ENCODE peak calls at places on chromosome 20, in nine cellular contexts. T is tibial artery, R is fibroblast of lung, S is heart right ventricle, M is iPS DF 6.9, N is esophagus muscularis mucosa, L is breast epithelium, X is OCI-LY7, I is GM23248. J is an unnamed sample.

GRCh38 chr20:63051911-63052310 is 45.1 kb upstream of the BHLHE23 start:
- DNase-seq in N (no peak), M (no peak), X (no peak), R (no peak), T (no peak), I (no peak), S (peak; percentile 4), L (no peak), J (no peak)

GRCh38 chr20:57540889-57541288 is 15.9 kb upstream of the CTCFL start:
- DNase-seq in L (no peak), X (no peak), I (no peak), R (no peak), T (no peak), N (no peak), S (no peak), M (no peak), J (no peak)

GRCh38 chr20:46484954-46485353 is 28.4 kb downstream of the ZNF334 start:
- DNase-seq in X (no peak), S (no peak), T (no peak), M (no peak), R (no peak), L (no peak), N (no peak), I (no peak), J (no peak)

GRCh38 chr20:58219342-58219700 is 9.1 kb downstream of the ANKRD60 start:
- DNase-seq in I (peak; percentile 88), L (no peak), T (no peak), X (no peak), N (no peak), R (peak; percentile 74), S (no peak), M (no peak), J (no peak)

GRCh38 chr20:25054133-25054820 is 3.7 kb downstream of the ACSS1 start:
- DNase-seq in T (no peak), R (no peak), M (no peak), I (no peak), X (no peak), S (no peak), L (no peak), N (no peak), J (no peak)

GRCh38 chr20:25544760-25545159 is 40.6 kb downstream of the NINL start:
- DNase-seq in I (no peak), X (no peak), L (no peak), N (no peak), R (no peak), M (no peak), S (no peak), T (no peak), J (no peak)

GRCh38 chr20:62675156-62675871 is 33.0 kb downstream of the SLCO4A1 start:
- DNase-seq in N (no peak), I (peak; percentile 54), T (no peak), R (no peak), X (no peak), S (no peak), M (no peak), L (no peak), J (no peak)

GRCh38 chr20:46931699-46932098 is 37.1 kb downstream of the EYA2 start:
- DNase-seq in R (no peak), M (no peak), N (no peak), X (no peak), L (no peak), I (peak; percentile 64), T (peak; percentile 52), S (no peak), J (no peak)

GRCh38 chr20:24588047-24588635 is 118.7 kb downstream of the SYNDIG1 start:
- DNase-seq in R (no peak), L (no peak), S (no peak), M (no peak), T (no peak), X (no peak), I (no peak), N (no peak), J (no peak)

GRCh38 chr20:62359491-62360121 is 7.5 kb downstream of the LAMA5 start:
- DNase-seq in T (no peak), M (no peak), I (peak; percentile 65), S (peak; percentile 65), N (no peak), X (no peak), R (peak; percentile 72), L (no peak), J (no peak)

DNA sequence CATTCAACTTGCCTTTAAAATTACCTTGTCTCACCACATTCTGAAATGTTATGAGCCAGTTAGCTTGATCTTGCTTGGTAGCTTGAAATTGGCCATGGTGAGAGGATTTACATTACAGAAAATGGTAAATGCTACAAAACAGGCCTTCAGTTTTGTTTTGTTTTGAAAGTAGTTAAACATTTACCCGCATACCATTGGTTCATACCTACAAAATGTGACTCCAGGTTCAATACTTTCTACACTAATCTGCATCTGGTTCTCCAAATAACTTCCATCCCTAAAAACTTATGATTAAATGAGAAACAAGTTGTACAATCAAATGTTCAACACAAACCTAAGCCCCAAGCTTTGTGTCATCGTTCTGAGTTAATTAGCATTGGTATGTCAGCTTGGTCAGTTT is 30.5 kb upstream of the MYBL2 start:
- DNase-seq in M (no peak), T (no peak), S (no peak), R (no peak), L (no peak), X (no peak), N (no peak), I (no peak), J (no peak)
- H3K36me3 ChIP-seq in M (peaks cover 5% of the 10 kb centered on the region), T (peaks cover 86% of the 10 kb centered on the region), S (peaks cover 5% of the 10 kb centered on the region), R (peaks cover 2% of the 10 kb centered on the region), L (no peaks in the 10 kb centered on the region), X (peaks cover 43% of the 10 kb centered on the region), N (peaks cover 74% of the 10 kb centered on the region), I (peaks cover 30% of the 10 kb centered on the region), J (peaks cover 59% of the 10 kb centered on the region)

GRCh38 chr20:41570552-41570951 is 47.6 kb downstream of the CHD6 start:
- DNase-seq in R (no peak), M (no peak), T (no peak), N (no peak), S (no peak), X (no peak), I (peak; percentile 21), L (no peak), J (no peak)

GRCh38 chr20:41571006-41571405 is 47.2 kb downstream of the CHD6 start:
- DNase-seq in M (no peak), I (no peak), L (no peak), X (no peak), T (no peak), S (no peak), N (no peak), R (no peak), J (no peak)

GRCh38 chr20:41574802-41575389 is 43.3 kb downstream of the CHD6 start:
- DNase-seq in R (no peak), M (peak; percentile 20), X (no peak), N (no peak), S (no peak), L (no peak), T (no peak), I (no peak), J (no peak)

GRCh38 chr20:41573955-41574354 is 44.2 kb downstream of the CHD6 start:
- DNase-seq in M (no peak), R (no peak), T (no peak), X (no peak), L (no peak), N (no peak), S (no peak), I (no peak), J (no peak)

DNA sequence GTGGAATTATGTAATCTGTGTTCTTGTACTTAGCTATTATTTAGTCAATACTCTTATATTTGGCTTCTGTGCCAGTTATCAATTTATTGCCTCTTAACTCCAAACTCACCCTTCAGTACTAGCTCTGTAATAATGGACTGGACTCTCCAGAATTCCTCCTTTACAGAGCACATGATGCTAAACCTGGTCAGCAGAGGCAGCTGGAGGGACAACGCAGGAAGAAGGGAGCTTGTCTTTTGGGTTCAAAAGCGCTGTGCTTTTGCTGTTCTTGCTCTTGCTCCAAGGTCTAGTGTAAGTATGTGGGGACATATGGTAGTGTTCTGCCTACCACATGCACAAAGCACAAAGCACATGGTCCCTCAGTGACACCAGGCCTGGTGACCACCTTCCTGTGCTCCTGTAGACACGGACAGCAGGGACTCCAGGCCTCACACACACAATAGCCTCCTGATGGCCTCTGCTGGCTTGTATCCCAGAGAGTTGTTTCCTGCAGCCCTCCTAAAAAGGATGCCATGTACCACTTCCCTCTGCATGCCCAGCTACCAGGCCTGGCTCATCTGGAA is 46.1 kb downstream of the CHD6 start:
- DNase-seq in I (no peak), T (no peak), M (no peak), L (no peak), S (no peak), X (no peak), R (no peak), N (no peak), J (no peak)
- H3K9me3 ChIP-seq in I (no peaks in the 10 kb centered on the region), T (no peaks in the 10 kb centered on the region), M (no peaks in the 10 kb centered on the region), L (no peaks in the 10 kb centered on the region), S (no peaks in the 10 kb centered on the region), X (peaks cover 16% of the 10 kb centered on the region), R (no peaks in the 10 kb centered on the region), N (no peaks in the 10 kb centered on the region), J (peaks cover 19% of the 10 kb centered on the region)

GRCh38 chr20:21556398-21556797 is 42.5 kb upstream of the NKX2-2 start:
- DNase-seq in X (no peak), R (no peak), M (no peak), N (no peak), T (no peak), L (no peak), I (no peak), S (no peak), J (no peak)

GRCh38 chr20:21554376-21554890 is 40.6 kb upstream of the NKX2-2 start:
- DNase-seq in I (no peak), N (no peak), M (no peak), T (no peak), L (no peak), S (no peak), R (no peak), X (no peak), J (no peak)

GRCh38 chr20:21555470-21556120 is 41.7 kb upstream of the NKX2-2 start:
- DNase-seq in N (no peak), S (no peak), M (no peak), X (no peak), T (no peak), L (no peak), I (no peak), R (no peak), J (no peak)

GRCh38 chr20:21557246-21557982 is 43.5 kb upstream of the NKX2-2 start:
- DNase-seq in M (no peak), T (no peak), I (no peak), S (no peak), X (no peak), N (no peak), L (no peak), R (no peak), J (no peak)

DNA sequence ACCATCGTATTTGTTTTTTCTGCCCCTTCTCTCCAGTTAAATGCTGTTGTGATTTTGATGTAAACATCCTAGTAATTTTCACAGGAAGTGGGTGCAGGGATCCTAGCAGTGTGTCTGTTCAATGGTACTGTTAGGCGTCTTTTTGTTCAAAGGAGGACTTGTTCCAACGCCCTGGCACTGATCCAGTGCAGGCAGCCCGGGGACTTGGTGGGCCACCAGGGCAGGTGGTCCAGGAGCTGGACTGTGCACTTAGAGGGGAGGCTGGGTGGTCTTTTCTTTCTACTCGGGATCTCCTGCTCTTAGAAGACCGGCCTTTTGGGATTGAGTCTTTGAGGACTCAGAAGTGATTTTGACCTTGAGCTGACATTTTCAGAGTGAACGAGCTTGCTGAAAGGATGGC is 41.1 kb upstream of the NKX2-2 start:
- DNase-seq in N (no peak), X (no peak), I (no peak), L (no peak), R (no peak), M (no peak), T (no peak), S (no peak), J (no peak)
- H3K4me3 ChIP-seq in N (no peak overlapping the region), X (no peak overlapping the region), I (no peak overlapping the region), L (no peak overlapping the region), R (no peak overlapping the region), M (no peak overlapping the region), T (no peak overlapping the region), S (no peak overlapping the region), J (no peak overlapping the region)

GRCh38 chr20:49637238-49637637 is 69.3 kb upstream of the PTGIS start:
- DNase-seq in S (no peak), X (no peak), M (no peak), L (no peak), T (no peak), N (no peak), R (no peak), I (no peak), J (no peak)
- H3K36me3 ChIP-seq in S (no peaks in the 10 kb centered on the region), X (peaks cover 77% of the 10 kb centered on the region), M (peaks cover 15% of the 10 kb centered on the region), L (no peaks in the 10 kb centered on the region), T (peaks cover 79% of the 10 kb centered on the region), N (peaks cover 67% of the 10 kb centered on the region), R (peaks cover 15% of the 10 kb centered on the region), I (peaks cover 63% of the 10 kb centered on the region), J (peaks cover 85% of the 10 kb centered on the region)

J was measured in NT2/D1.